ENCODE peak calls at places on chromosomes 11 and 22, in five cellular contexts. One of them, this sample, is unnamed.

GRCh38 chr11:28666632-28667031 is 558.4 kb downstream of the METTL15 start:
- DNase-seq in adrenal gland: no peak
- DNase-seq in heart right ventricle: no peak
- DNase-seq in PC-3: no peak
- DNase-seq in PC-9: no peak
- DNase-seq in this sample: no peak

GRCh38 chr11:133219543-133219942 is 312.8 kb downstream of the OPCML start:
- DNase-seq in heart right ventricle: no peak
- DNase-seq in adrenal gland: no peak
- DNase-seq in PC-3: no peak
- DNase-seq in PC-9: no peak
- DNase-seq in this sample: no peak

GRCh38 chr11:121250843-121251242 is 41.7 kb upstream of the SC5D start:
- DNase-seq in PC-3: peak; percentile 86
- DNase-seq in adrenal gland: no peak
- DNase-seq in heart right ventricle: no peak
- DNase-seq in PC-9: no peak
- DNase-seq in this sample: no peak

GRCh38 chr11:78310500-78310909 is 107.1 kb downstream of the GAB2 start:
- DNase-seq in heart right ventricle: peak; percentile 73
- DNase-seq in adrenal gland: peak; percentile 93
- DNase-seq in PC-3: no peak
- DNase-seq in PC-9: no peak
- DNase-seq in this sample: no peak

GRCh38 chr11:78889698-78890097 is 315.0 kb upstream of the NARS2 start:
- DNase-seq in adrenal gland: no peak
- DNase-seq in PC-3: no peak
- DNase-seq in heart right ventricle: no peak
- DNase-seq in PC-9: no peak
- DNase-seq in this sample: no peak

GRCh38 chr11:48087974-48088681 is 107.8 kb downstream of the PTPRJ start:
- DNase-seq in adrenal gland: peak; percentile 57
- DNase-seq in PC-3: no peak
- DNase-seq in heart right ventricle: peak; percentile 30
- DNase-seq in PC-9: no peak
- DNase-seq in this sample: no peak

GRCh38 chr22:25739659-25740344 is 2.2 kb upstream of the MYO18B start:
- DNase-seq in adrenal gland: peak; percentile 29
- DNase-seq in heart right ventricle: no peak
- DNase-seq in PC-3: no peak
- DNase-seq in PC-9: no peak
- DNase-seq in this sample: no peak

GRCh38 chr11:34175284-34176019 is 70.0 kb downstream of the NAT10 start:
- DNase-seq in PC-9: no peak
- DNase-seq in PC-3: no peak
- DNase-seq in heart right ventricle: no peak
- DNase-seq in adrenal gland: no peak
- DNase-seq in this sample: no peak

GRCh38 chr11:14202263-14203173 is 156.5 kb downstream of the RRAS2 start:
- DNase-seq in PC-9: no peak
- DNase-seq in PC-3: no peak
- DNase-seq in adrenal gland: no peak
- DNase-seq in heart right ventricle: no peak
- DNase-seq in this sample: no peak

GRCh38 chr22:43310798-43311197 is 32.4 kb downstream of the SCUBE1 start:
- DNase-seq in PC-3: no peak
- DNase-seq in PC-9: no peak
- DNase-seq in adrenal gland: no peak
- DNase-seq in heart right ventricle: no peak
- DNase-seq in this sample: no peak

GRCh38 chr11:78796956-78797355 is 222.3 kb upstream of the NARS2 start:
- DNase-seq in adrenal gland: no peak
- DNase-seq in PC-9: no peak
- DNase-seq in heart right ventricle: no peak
- DNase-seq in PC-3: peak; percentile 99
- DNase-seq in this sample: no peak

DNA sequence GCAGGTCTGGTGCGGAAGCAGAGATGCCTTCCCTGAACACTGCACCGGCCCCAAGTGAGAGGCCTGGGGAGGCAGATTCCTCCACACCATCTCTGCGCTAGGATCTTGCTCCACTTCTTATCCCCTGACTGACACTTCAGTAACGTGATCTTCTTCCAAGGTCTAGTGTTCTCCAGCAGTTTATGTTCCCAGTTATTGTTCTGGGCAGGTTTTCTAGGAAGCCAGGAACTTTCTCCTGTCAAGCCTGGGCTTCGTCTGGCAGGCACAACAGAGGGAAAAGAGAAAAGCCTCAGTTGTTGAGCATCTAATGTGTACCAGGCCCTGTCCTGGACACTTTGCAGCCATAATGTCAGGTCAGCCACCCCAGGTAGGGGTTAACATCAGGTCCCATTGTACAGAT is 10.5 kb downstream of the CD82 start:
- DNase-seq in heart right ventricle: no peak
- DNase-seq in PC-3: no peak
- DNase-seq in PC-9: no peak
- DNase-seq in adrenal gland: no peak
- DNase-seq in this sample: no peak
- H3K4me1 ChIP-seq in heart right ventricle: peaks cover 27% of the 10 kb centered on the region
- H3K4me1 ChIP-seq in PC-3: peaks cover 8% of the 10 kb centered on the region
- H3K4me1 ChIP-seq in PC-9: peaks cover 53% of the 10 kb centered on the region
- H3K4me1 ChIP-seq in adrenal gland: no peaks in the 10 kb centered on the region
- H3K4me1 ChIP-seq in this sample: peaks cover 82% of the 10 kb centered on the region

GRCh38 chr11:2525941-2526807 is 81.4 kb downstream of the KCNQ1 start:
- DNase-seq in PC-9: no peak
- DNase-seq in adrenal gland: peak; percentile 51
- DNase-seq in PC-3: no peak
- DNase-seq in heart right ventricle: peak; percentile 9
- DNase-seq in this sample: no peak
- H3K4me3 ChIP-seq in PC-9: no peak overlapping the region
- H3K4me3 ChIP-seq in adrenal gland: no peak overlapping the region
- H3K4me3 ChIP-seq in PC-3: no peak overlapping the region
- H3K4me3 ChIP-seq in heart right ventricle: no peak overlapping the region
- H3K4me3 ChIP-seq in this sample: no peak overlapping the region

DNA sequence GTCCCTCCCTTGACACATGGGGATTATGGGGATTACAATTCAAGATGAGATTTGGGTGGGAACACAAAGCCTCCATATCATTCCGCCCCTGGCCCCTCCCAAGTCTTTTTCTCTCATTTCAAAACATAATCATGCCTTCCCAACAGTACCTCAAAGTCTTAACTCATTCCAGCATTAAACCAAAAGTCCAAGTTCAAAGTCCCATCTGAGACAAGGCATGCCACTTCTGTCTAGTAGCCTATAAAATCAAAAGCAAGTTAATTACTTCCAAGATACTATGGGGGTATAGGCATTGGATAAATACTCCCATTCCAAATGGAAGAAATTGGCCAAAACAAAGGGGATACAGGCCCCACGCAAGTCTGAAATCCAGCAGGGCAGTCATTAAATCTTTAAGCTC is 19.7 kb upstream of the EIF4G2 start:
- DNase-seq in adrenal gland: no peak
- DNase-seq in PC-3: no peak
- DNase-seq in PC-9: no peak
- DNase-seq in heart right ventricle: no peak
- DNase-seq in this sample: no peak
- H3K4me1 ChIP-seq in adrenal gland: no peaks in the 10 kb centered on the region
- H3K4me1 ChIP-seq in PC-3: no peaks in the 10 kb centered on the region
- H3K4me1 ChIP-seq in PC-9: no peaks in the 10 kb centered on the region
- H3K4me1 ChIP-seq in heart right ventricle: no peaks in the 10 kb centered on the region
- H3K4me1 ChIP-seq in this sample: no peaks in the 10 kb centered on the region

GRCh38 chr11:128552783-128553661 is 34.3 kb downstream of the ETS1 start:
- DNase-seq in PC-9: no peak
- DNase-seq in heart right ventricle: no peak
- DNase-seq in adrenal gland: no peak
- DNase-seq in PC-3: no peak
- DNase-seq in this sample: no peak
- H3K4me3 ChIP-seq in PC-9: no peak overlapping the region
- H3K4me3 ChIP-seq in heart right ventricle: no peak overlapping the region
- H3K4me3 ChIP-seq in adrenal gland: no peak overlapping the region
- H3K4me3 ChIP-seq in PC-3: no peak overlapping the region
- H3K4me3 ChIP-seq in this sample: peak overlapping the region; percentile 26

DNA sequence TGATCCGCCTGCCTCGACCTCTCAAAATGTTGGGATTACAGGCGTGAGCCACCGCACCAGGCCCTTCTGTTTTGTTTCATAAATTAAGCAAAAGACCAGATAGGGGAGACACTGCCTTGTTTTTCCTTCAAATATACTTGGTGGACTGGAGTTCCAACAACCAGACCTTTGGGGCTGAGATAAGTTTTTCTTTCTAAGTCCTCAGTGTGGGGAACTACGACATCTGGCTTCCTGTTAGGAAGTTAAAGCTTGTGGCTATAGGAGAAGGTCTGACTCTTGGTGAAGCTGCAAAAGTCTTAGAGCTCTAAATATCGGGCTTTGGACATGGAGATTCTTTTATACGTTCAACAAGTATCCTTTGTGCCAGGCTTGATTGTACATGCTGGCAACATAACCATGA is 64.1 kb upstream of the EED start:
- DNase-seq in heart right ventricle: no peak
- DNase-seq in PC-3: no peak
- DNase-seq in PC-9: no peak
- DNase-seq in adrenal gland: no peak
- DNase-seq in this sample: no peak
- H3K4me1 ChIP-seq in heart right ventricle: peaks cover 32% of the 10 kb centered on the region
- H3K4me1 ChIP-seq in PC-3: peaks cover 19% of the 10 kb centered on the region
- H3K4me1 ChIP-seq in PC-9: peaks cover 48% of the 10 kb centered on the region
- H3K4me1 ChIP-seq in adrenal gland: no peaks in the 10 kb centered on the region
- H3K4me1 ChIP-seq in this sample: no peaks in the 10 kb centered on the region

DNA sequence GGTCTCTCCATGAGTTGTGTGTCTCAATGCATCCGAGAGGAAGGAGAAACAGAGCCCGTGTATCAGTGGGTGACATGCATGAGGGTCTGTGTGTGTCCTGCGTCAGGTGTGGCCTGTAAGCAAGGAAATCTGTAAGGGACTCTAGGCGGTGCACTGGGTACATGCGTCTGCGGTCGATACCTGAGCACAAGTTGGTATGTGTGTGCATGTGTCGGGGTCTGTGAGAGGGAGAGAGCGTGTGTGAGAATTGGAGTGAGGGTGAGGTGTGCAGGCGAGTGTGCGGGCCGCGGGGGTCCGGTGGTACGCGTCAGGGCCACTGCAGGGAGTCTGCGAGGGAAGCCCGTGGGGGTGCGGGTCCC is 503 bp downstream of the CDC42BPG start:
- DNase-seq in PC-3: peak; percentile 41
- DNase-seq in PC-9: no peak
- DNase-seq in heart right ventricle: no peak
- DNase-seq in adrenal gland: no peak
- DNase-seq in this sample: no peak
- H3K4me3 ChIP-seq in PC-3: peak overlapping the region; percentile 83
- H3K4me3 ChIP-seq in PC-9: peak overlapping the region; percentile 72
- H3K4me3 ChIP-seq in heart right ventricle: peak overlapping the region; percentile 38
- H3K4me3 ChIP-seq in adrenal gland: peak overlapping the region; percentile 74
- H3K4me3 ChIP-seq in this sample: peak overlapping the region; percentile 41

DNA sequence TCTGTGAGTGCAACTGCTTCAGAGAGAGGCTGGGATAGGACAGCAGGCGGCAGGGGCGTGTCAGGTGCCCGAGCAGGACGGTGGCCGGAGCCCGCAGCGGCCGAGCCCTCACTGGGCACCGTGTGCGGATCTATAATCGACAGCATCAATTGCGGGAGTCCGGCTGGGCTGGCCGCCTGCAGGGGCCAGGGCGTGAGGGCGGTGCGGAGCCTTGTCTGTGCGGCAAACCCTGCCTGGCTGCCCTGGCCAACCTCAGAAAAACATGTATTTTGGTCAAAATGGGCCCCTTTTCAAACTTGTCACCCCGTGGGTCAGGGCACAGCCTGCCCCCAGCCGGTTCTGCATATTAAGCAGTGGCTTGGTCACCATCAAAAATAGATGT is 91.3 kb upstream of the KCNQ1OT1 start:
- DNase-seq in heart right ventricle: peak; percentile 9
- DNase-seq in adrenal gland: peak; percentile 44
- DNase-seq in PC-9: no peak
- DNase-seq in PC-3: no peak
- DNase-seq in this sample: no peak
- H3K4me1 ChIP-seq in heart right ventricle: peaks cover 9% of the 10 kb centered on the region
- H3K4me1 ChIP-seq in adrenal gland: no peaks in the 10 kb centered on the region
- H3K4me1 ChIP-seq in PC-9: no peaks in the 10 kb centered on the region
- H3K4me1 ChIP-seq in PC-3: no peaks in the 10 kb centered on the region
- H3K4me1 ChIP-seq in this sample: peaks cover 6% of the 10 kb centered on the region

GRCh38 chr22:38240734-38241252 is 32.0 kb downstream of the TMEM184B start:
- DNase-seq in heart right ventricle: no peak
- DNase-seq in PC-9: peak; percentile 80
- DNase-seq in PC-3: peak; percentile 83
- DNase-seq in adrenal gland: peak; percentile 80
- DNase-seq in this sample: no peak

GRCh38 chr22:38235240-38235850 is 33.6 kb downstream of the MAFF start:
- DNase-seq in PC-3: no peak
- DNase-seq in heart right ventricle: no peak
- DNase-seq in adrenal gland: no peak
- DNase-seq in PC-9: no peak
- DNase-seq in this sample: no peak

GRCh38 chr22:38239101-38239761 is 33.6 kb downstream of the TMEM184B start:
- DNase-seq in PC-3: peak; percentile 93
- DNase-seq in PC-9: peak; percentile 89
- DNase-seq in heart right ventricle: no peak
- DNase-seq in adrenal gland: peak; percentile 82
- DNase-seq in this sample: no peak

GRCh38 chr22:38236786-38237185 is 35.0 kb downstream of the MAFF start:
- DNase-seq in PC-9: peak; percentile 88
- DNase-seq in adrenal gland: no peak
- DNase-seq in heart right ventricle: no peak
- DNase-seq in PC-3: peak; percentile 83
- DNase-seq in this sample: no peak

GRCh38 chr22:38238519-38239051 is 34.2 kb downstream of the TMEM184B start:
- DNase-seq in heart right ventricle: no peak
- DNase-seq in adrenal gland: peak; percentile 88
- DNase-seq in PC-9: no peak
- DNase-seq in PC-3: peak; percentile 39
- DNase-seq in this sample: no peak
- H3K4me3 ChIP-seq in heart right ventricle: no peak overlapping the region
- H3K4me3 ChIP-seq in adrenal gland: no peak overlapping the region
- H3K4me3 ChIP-seq in PC-9: peak overlapping the region; percentile 2
- H3K4me3 ChIP-seq in PC-3: no peak overlapping the region
- H3K4me3 ChIP-seq in this sample: no peak overlapping the region

DNA sequence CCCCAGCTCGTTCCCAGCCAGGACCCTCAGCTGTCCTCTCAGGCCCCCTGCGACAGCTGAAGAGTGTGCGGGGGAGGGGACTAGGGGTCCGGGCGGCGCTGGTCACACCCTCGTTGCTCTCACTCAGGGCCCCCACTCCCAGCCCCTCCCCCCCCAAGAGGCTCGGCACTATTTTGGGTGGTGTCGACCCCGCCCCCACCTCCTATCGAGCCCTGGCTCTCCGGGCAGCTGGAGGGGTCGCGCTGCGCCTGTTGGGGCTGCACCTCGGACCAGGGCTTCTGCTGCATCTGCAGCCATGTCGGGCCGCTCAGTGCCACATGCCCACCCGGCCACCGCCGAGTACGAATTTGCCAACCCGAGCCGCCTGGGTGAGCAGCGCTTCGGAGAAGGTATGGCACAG is at the start of gene HSPB2:
- DNase-seq in adrenal gland: no peak
- DNase-seq in heart right ventricle: peak; percentile 58
- DNase-seq in PC-3: no peak
- DNase-seq in PC-9: no peak
- DNase-seq in this sample: no peak
- H3K4me1 ChIP-seq in adrenal gland: peaks cover 17% of the 10 kb centered on the region
- H3K4me1 ChIP-seq in heart right ventricle: peaks cover 9% of the 10 kb centered on the region
- H3K4me1 ChIP-seq in PC-3: peaks cover 6% of the 10 kb centered on the region
- H3K4me1 ChIP-seq in PC-9: peaks cover 6% of the 10 kb centered on the region
- H3K4me1 ChIP-seq in this sample: no peaks in the 10 kb centered on the region

This sample was measured in effector memory CD4-positive, alpha-beta T cell.